ENCODE peak calls at places on chromosomes 6 and 20, in four cellular contexts. One of them, this sample, is unnamed.
A peak's percentile ranks its signal among the peaks of the same experiment; 100 is the strongest.

GRCh38 chr20:9647741-9648140 is 133.4 kb downstream of the LAMP5 start:
- DNase-seq in IMR-90: no peak
- DNase-seq in K562: no peak
- DNase-seq in GM12878: no peak
- DNase-seq in this sample: no peak

GRCh38 chr20:11178946-11179654 is 505.3 kb upstream of the JAG1 start:
- DNase-seq in K562: no peak
- DNase-seq in GM12878: no peak
- DNase-seq in IMR-90: peak; percentile 88
- DNase-seq in this sample: peak; percentile 95

GRCh38 chr6:105539879-105540278 is 137.0 kb upstream of the PREP start:
- DNase-seq in GM12878: no peak
- DNase-seq in K562: no peak
- DNase-seq in IMR-90: no peak
- DNase-seq in this sample: no peak

GRCh38 chr6:147063469-147064031 is 140.7 kb upstream of the STXBP5 start:
- DNase-seq in IMR-90: peak; percentile 89
- DNase-seq in K562: no peak
- DNase-seq in GM12878: no peak
- DNase-seq in this sample: peak; percentile 26

GRCh38 chr20:36591854-36592641 is 13.5 kb upstream of the RAB5IF start:
- DNase-seq in K562: peak; percentile 38
- DNase-seq in IMR-90: peak; percentile 51
- DNase-seq in GM12878: no peak
- DNase-seq in this sample: no peak

GRCh38 chr6:28981391-28981832 is 23.7 kb downstream of the ZNF311 start:
- DNase-seq in IMR-90: peak; percentile 59
- DNase-seq in GM12878: peak; percentile 64
- DNase-seq in K562: peak; percentile 48
- DNase-seq in this sample: no peak

GRCh38 chr6:129730477-129731165 is 20.6 kb upstream of the ARHGAP18 start:
- DNase-seq in IMR-90: no peak
- DNase-seq in GM12878: no peak
- DNase-seq in K562: no peak
- DNase-seq in this sample: peak; percentile 63

GRCh38 chr20:51650685-51651134 is 108.2 kb upstream of the NFATC2 start:
- DNase-seq in K562: no peak
- DNase-seq in GM12878: no peak
- DNase-seq in IMR-90: peak; percentile 78
- DNase-seq in this sample: peak; percentile 85

GRCh38 chr6:101826678-101827077 is 433.2 kb downstream of the GRIK2 start:
- DNase-seq in IMR-90: no peak
- DNase-seq in K562: no peak
- DNase-seq in GM12878: no peak
- DNase-seq in this sample: no peak

GRCh38 chr6:154414021-154414813 is 57.6 kb upstream of the IPCEF1 start:
- DNase-seq in GM12878: no peak
- DNase-seq in IMR-90: peak; percentile 89
- DNase-seq in K562: no peak
- DNase-seq in this sample: peak; percentile 10

GRCh38 chr20:11153819-11154218 is 480.0 kb upstream of the JAG1 start:
- DNase-seq in GM12878: no peak
- DNase-seq in IMR-90: peak; percentile 43
- DNase-seq in K562: no peak
- DNase-seq in this sample: no peak

GRCh38 chr20:61127311-61128044 is 124.6 kb upstream of the CDH4 start:
- DNase-seq in GM12878: no peak
- DNase-seq in IMR-90: peak; percentile 92
- DNase-seq in K562: no peak
- DNase-seq in this sample: no peak

GRCh38 chr6:158655569-158656450 is 6.0 kb downstream of the SYTL3 start:
- DNase-seq in IMR-90: peak; percentile 21
- DNase-seq in K562: no peak
- DNase-seq in GM12878: no peak
- DNase-seq in this sample: no peak

GRCh38 chr6:133977983-133978895 is 25.2 kb downstream of the TBPL1 start:
- DNase-seq in GM12878: no peak
- DNase-seq in K562: no peak
- DNase-seq in IMR-90: peak; percentile 86
- DNase-seq in this sample: peak; percentile 59

GRCh38 chr6:21987501-21987957 is 309.3 kb downstream of the PRL start:
- DNase-seq in K562: peak; percentile 35
- DNase-seq in IMR-90: peak; percentile 97
- DNase-seq in GM12878: peak; percentile 11
- DNase-seq in this sample: peak; percentile 96

GRCh38 chr20:5570442-5570841 is 179.8 kb upstream of the SHLD1 start:
- DNase-seq in GM12878: no peak
- DNase-seq in IMR-90: no peak
- DNase-seq in K562: no peak
- DNase-seq in this sample: no peak

GRCh38 chr6:140774080-140774505 is 1358.6 kb upstream of the GJE1 start:
- DNase-seq in IMR-90: peak; percentile 91
- DNase-seq in K562: no peak
- DNase-seq in GM12878: peak; percentile 30
- DNase-seq in this sample: peak; percentile 82

GRCh38 chr20:35013421-35014411 is 58.0 kb downstream of the MYH7B start:
- DNase-seq in IMR-90: no peak
- DNase-seq in K562: no peak
- DNase-seq in GM12878: no peak
- DNase-seq in this sample: no peak

GRCh38 chr6:144150673-144151009 is 324 bp downstream of the STX11 start:
- DNase-seq in K562: peak; percentile 24
- DNase-seq in IMR-90: peak; percentile 18
- DNase-seq in GM12878: no peak
- DNase-seq in this sample: peak; percentile 56

GRCh38 chr6:34349226-34349625 is 43.2 kb downstream of the NUDT3 start:
- DNase-seq in GM12878: no peak
- DNase-seq in IMR-90: no peak
- DNase-seq in K562: no peak
- DNase-seq in this sample: no peak

GRCh38 chr20:36575066-36575743 is 1.8 kb downstream of the TGIF2 start:
- DNase-seq in IMR-90: peak; percentile 54
- DNase-seq in K562: peak; percentile 32
- DNase-seq in GM12878: no peak
- DNase-seq in this sample: peak; percentile 72

GRCh38 chr6:48979085-48979484 is 484.0 kb downstream of the MMUT start:
- DNase-seq in IMR-90: no peak
- DNase-seq in K562: no peak
- DNase-seq in GM12878: no peak
- DNase-seq in this sample: no peak

GRCh38 chr6:79710127-79710526 is 79.0 kb downstream of the SH3BGRL2 start:
- DNase-seq in GM12878: no peak
- DNase-seq in IMR-90: no peak
- DNase-seq in K562: no peak
- DNase-seq in this sample: no peak

GRCh38 chr20:35133006-35133405 is 14.1 kb downstream of the EDEM2 start:
- DNase-seq in GM12878: no peak
- DNase-seq in K562: no peak
- DNase-seq in IMR-90: no peak
- DNase-seq in this sample: no peak

GRCh38 chr20:46893877-46894578 is 615 bp upstream of the EYA2 start:
- DNase-seq in K562: no peak
- DNase-seq in GM12878: no peak
- DNase-seq in IMR-90: no peak
- DNase-seq in this sample: no peak

GRCh38 chr6:103784117-103784516 is 1075.6 kb downstream of the HACE1 start:
- DNase-seq in K562: no peak
- DNase-seq in IMR-90: no peak
- DNase-seq in GM12878: no peak
- DNase-seq in this sample: no peak

GRCh38 chr6:103783344-103783743 is 1076.4 kb downstream of the HACE1 start:
- DNase-seq in K562: no peak
- DNase-seq in IMR-90: no peak
- DNase-seq in GM12878: no peak
- DNase-seq in this sample: peak; percentile 28
- TF ChIP-seq FOS in K562: no peak
- TF ChIP-seq FOS in IMR-90: no peak
- TF ChIP-seq FOS in GM12878: no peak
- TF ChIP-seq FOS in this sample: no peak

DNA sequence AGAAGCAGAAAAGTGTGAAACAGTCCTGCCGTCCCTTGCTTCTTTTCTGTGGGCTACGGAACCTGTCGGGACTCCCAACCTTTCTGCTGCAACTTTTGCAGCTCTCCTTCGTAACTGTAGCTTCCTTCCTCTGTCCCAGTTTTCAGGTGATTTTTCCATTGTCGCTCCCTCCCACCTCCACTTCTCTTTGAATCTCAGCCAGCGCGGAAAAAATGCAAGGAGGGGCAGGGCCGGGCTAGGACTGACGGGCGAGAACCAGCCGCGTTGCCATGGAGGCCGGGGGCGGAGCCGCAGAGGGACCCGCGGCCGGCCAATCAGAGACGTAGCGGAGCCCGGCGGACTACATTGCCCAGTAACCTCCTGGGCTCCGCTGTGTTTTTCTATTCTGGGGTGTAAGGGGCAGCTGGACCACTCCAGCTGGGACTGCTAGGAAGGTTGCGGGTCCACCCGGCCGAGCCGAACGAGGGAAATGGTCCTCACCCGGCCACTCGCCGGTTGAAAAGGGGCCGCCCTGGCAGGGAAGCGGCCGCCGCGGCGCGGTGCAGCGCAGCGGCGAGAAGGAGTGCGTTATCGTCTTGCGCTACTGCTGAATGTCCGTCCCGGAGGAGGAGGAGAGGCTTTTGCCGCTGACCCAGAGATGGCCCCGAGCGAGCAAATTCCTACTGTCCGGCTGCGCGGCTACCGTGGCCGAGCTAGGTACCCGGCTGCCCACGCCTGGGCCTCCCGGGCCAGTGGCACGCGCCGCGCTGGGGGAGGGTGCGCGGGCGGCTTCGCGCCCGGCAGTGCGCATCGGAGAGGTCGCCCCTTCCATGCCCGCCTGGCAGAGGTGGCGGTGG is at the start of the genes CYP39A1 and SLC25A27:
- DNase-seq in IMR-90: peak; percentile 59
- DNase-seq in K562: peak; percentile 94
- DNase-seq in GM12878: no peak
- DNase-seq in this sample: peak; percentile 89
- TF ChIP-seq FOS in IMR-90: no peak
- TF ChIP-seq FOS in K562: peak; percentile 29
- TF ChIP-seq FOS in GM12878: no peak
- TF ChIP-seq FOS in this sample: no peak

DNA sequence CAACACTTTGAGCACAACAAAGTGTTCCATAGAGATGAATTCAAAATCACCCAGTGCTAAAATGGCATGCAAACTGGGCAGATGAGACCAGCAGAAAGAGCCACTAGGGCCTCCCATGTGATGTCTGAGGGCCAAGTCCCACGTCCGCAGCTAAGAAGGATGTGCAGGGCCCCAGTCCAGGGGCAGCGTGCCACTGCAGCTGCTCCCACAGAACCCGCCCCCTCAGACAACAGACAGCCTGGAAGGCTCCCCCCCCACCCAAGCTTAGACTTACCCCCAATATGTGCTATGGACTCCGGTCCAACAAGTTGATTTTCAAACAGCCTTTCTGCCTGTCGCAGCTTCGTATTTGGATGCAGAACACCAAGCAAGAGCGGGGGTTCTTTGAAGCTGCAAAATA is 14.1 kb downstream of the APMAP start:
- DNase-seq in IMR-90: no peak
- DNase-seq in GM12878: no peak
- DNase-seq in K562: no peak
- DNase-seq in this sample: no peak
- TF ChIP-seq FOS in IMR-90: no peak
- TF ChIP-seq FOS in GM12878: no peak
- TF ChIP-seq FOS in K562: no peak
- TF ChIP-seq FOS in this sample: no peak

GRCh38 chr20:22819134-22819533 is 216.0 kb upstream of the SSTR4 start:
- DNase-seq in IMR-90: no peak
- DNase-seq in GM12878: no peak
- DNase-seq in K562: no peak
- DNase-seq in this sample: no peak

GRCh38 chr20:22815206-22815551 is 219.9 kb upstream of the SSTR4 start:
- DNase-seq in K562: no peak
- DNase-seq in IMR-90: no peak
- DNase-seq in GM12878: no peak
- DNase-seq in this sample: no peak

GRCh38 chr20:22814475-22815205 is 220.5 kb upstream of the SSTR4 start:
- DNase-seq in IMR-90: peak; percentile 5
- DNase-seq in K562: no peak
- DNase-seq in GM12878: no peak
- DNase-seq in this sample: no peak

GRCh38 chr20:22815584-22815983 is 219.5 kb upstream of the SSTR4 start:
- DNase-seq in K562: no peak
- DNase-seq in IMR-90: no peak
- DNase-seq in GM12878: no peak
- DNase-seq in this sample: no peak

GRCh38 chr20:22816016-22816415 is 219.1 kb upstream of the SSTR4 start:
- DNase-seq in GM12878: no peak
- DNase-seq in IMR-90: no peak
- DNase-seq in K562: no peak
- DNase-seq in this sample: no peak
- TF ChIP-seq FOS in GM12878: no peak
- TF ChIP-seq FOS in IMR-90: no peak
- TF ChIP-seq FOS in K562: no peak
- TF ChIP-seq FOS in this sample: no peak

DNA sequence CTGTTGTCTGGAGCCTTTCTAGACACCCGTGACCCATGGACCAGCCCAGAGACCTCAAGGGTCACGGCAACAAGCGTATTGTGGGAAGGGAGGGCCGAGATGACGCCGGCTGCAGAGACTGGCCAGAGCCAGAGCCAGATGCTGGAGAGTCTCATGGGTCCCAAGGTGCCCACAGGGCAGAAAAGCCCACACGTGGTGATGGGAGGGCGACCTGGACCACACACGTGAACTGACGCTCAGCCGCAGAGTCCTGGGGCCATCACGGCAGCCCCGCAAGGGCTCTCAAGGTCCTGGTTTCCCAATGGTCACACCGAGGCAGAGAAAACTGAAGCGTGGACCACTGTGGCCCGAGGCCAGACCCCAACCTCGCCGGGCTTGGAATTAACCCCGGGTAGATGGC is 92.6 kb downstream of the YTHDF1 start:
- DNase-seq in IMR-90: no peak
- DNase-seq in GM12878: no peak
- DNase-seq in K562: no peak
- DNase-seq in this sample: no peak
- TF ChIP-seq FOS in IMR-90: no peak
- TF ChIP-seq FOS in GM12878: no peak
- TF ChIP-seq FOS in K562: no peak
- TF ChIP-seq FOS in this sample: no peak

GRCh38 chr6:128327890-128328289 is 192.5 kb downstream of the PTPRK start:
- DNase-seq in IMR-90: peak; percentile 16
- DNase-seq in GM12878: no peak
- DNase-seq in K562: no peak
- DNase-seq in this sample: no peak
- TF ChIP-seq FOS in IMR-90: no peak
- TF ChIP-seq FOS in GM12878: no peak
- TF ChIP-seq FOS in K562: no peak
- TF ChIP-seq FOS in this sample: no peak

GRCh38 chr6:52333840-52334200 is 28.1 kb upstream of the PAQR8 start:
- DNase-seq in IMR-90: no peak
- DNase-seq in K562: no peak
- DNase-seq in GM12878: no peak
- DNase-seq in this sample: no peak
- TF ChIP-seq FOS in IMR-90: no peak
- TF ChIP-seq FOS in K562: no peak
- TF ChIP-seq FOS in GM12878: no peak
- TF ChIP-seq FOS in this sample: no peak

GRCh38 chr6:77124604-77125003 is 338.7 kb downstream of the HTR1B start:
- DNase-seq in GM12878: no peak
- DNase-seq in K562: no peak
- DNase-seq in IMR-90: peak; percentile 51
- DNase-seq in this sample: no peak
- TF ChIP-seq FOS in GM12878: no peak
- TF ChIP-seq FOS in K562: no peak
- TF ChIP-seq FOS in IMR-90: no peak
- TF ChIP-seq FOS in this sample: no peak

This sample was measured in endothelial cell of umbilical vein.